ENCODE peak calls at places on chromosomes 1 and 21, in six cellular contexts. O, M, C, V, H and P are unnamed samples.

GRCh38 chr1:192538407-192539311 is 36.9 kb upstream of the RGS1 start:
- DNase-seq in C (peak; percentile 81), O (no peak), M (no peak), H (no peak), V (no peak), P (no peak)

GRCh38 chr21:14583629-14584251 is 37.6 kb upstream of the SAMSN1 start:
- DNase-seq in H (no peak), C (no peak), M (no peak), V (no peak), O (no peak), P (no peak)

GRCh38 chr1:43171312-43171875 is 696 bp downstream of the EBNA1BP2 start:
- DNase-seq in O (no peak), H (peak; percentile 20), M (no peak), V (no peak), C (no peak), P (no peak)

GRCh38 chr1:18557621-18558465 is 72.8 kb upstream of the PAX7 start:
- DNase-seq in O (no peak), M (peak; percentile 72), H (peak; percentile 36), V (peak; percentile 2), C (no peak), P (no peak)

GRCh38 chr1:55275976-55276375 is 60.8 kb upstream of the USP24 start:
- DNase-seq in V (no peak), H (no peak), O (no peak), M (no peak), C (no peak), P (no peak)

GRCh38 chr1:18114726-18115410 is 7.3 kb downstream of the IGSF21 start:
- DNase-seq in O (no peak), C (no peak), V (no peak), M (no peak), H (no peak), P (no peak)

GRCh38 chr1:160144921-160145320 is 6.5 kb upstream of the ATP1A4 start:
- DNase-seq in O (peak; percentile 56), C (no peak), H (no peak), M (no peak), V (no peak), P (no peak)

GRCh38 chr1:200038645-200038986 is 11.1 kb downstream of the NR5A2 start:
- DNase-seq in M (no peak), V (no peak), H (peak; percentile 72), C (no peak), O (no peak), P (no peak)

GRCh38 chr1:114344656-114345055 is 166.3 kb downstream of the TRIM33 start:
- DNase-seq in M (no peak), O (peak; percentile 94), V (no peak), C (no peak), H (no peak), P (no peak)

GRCh38 chr1:118974641-118975040 is 13.5 kb downstream of the TBX15 start:
- DNase-seq in M (no peak), C (no peak), H (no peak), O (no peak), V (no peak), P (no peak)

GRCh38 chr21:23016617-23017016 is 2018.4 kb downstream of the NCAM2 start:
- DNase-seq in O (no peak), V (no peak), H (no peak), M (no peak), C (no peak), P (no peak)

DNA sequence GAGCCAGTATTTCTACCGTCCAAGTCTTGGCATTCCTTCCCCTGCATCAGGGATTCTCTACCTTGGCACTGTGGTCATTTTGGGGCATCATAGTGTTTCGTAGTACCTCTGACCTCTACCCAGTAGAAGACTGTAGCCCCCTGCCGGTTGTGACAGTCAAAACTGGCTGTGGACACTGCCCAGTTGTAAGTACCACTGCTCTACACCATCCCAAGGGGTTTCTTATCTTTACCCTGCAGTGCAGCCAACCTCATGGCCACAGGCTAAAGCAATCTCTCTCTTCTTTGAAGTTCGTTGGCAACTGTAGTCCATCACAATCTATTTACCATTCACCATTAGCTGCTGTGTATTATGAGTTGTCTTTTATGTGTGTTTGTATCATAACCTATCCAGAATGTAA is 29.3 kb upstream of the ERO1B start:
- DNase-seq in H (no peak), M (no peak), O (no peak), V (no peak), C (peak; percentile 39), P (no peak)
- TF ChIP-seq CTCF in H (no peak), M (no peak), O (no peak), V (no peak), C (peak; percentile 14), P (no peak)

GRCh38 chr1:46034601-46035516 is 97.6 kb downstream of the PIK3R3 start:
- DNase-seq in V (no peak), H (no peak), O (no peak), C (no peak), M (no peak), P (no peak)
- TF ChIP-seq CTCF in V (no peak), H (no peak), O (no peak), C (no peak), M (no peak), P (no peak)

DNA sequence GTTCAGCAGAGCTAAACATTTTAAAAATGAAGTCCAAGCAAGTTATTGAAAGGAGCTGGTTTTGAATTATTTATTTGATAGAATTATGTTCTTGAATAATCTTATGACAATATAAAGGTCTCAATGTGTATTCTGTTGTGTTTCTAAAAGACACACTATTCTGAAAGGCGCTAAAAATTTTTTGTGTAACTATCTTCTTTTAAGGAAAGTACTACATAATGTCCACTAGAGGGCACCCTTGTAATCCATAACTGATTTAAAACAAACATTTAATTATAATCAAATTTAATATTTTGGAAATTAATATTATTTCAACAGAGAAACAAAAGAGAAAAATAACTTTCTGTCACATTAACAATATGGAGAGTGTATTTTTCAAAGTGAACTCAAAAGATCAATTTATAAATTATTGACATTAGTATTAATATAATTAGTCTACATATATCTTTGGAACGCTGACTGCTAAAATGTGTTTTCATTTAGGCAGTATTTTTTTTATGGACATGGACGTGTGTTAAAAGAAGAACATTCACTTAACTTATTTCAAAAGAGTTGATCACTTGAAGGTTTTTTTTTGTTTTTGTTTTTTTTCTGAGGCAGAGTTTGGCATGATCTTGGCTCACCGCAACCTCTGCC is 248.4 kb downstream of the DENND1B start:
- DNase-seq in M (no peak), O (peak; percentile 2), V (no peak), H (no peak), C (peak; percentile 23), P (no peak)
- TF ChIP-seq CTCF in M (peak; percentile 65), O (peak; percentile 96), V (peak; percentile 42), H (peak; percentile 75), C (peak; percentile 34), P (peak; percentile 96)

GRCh38 chr1:53130878-53131589 is 11.4 kb downstream of the SLC1A7 start:
- DNase-seq in C (no peak), H (no peak), V (no peak), M (no peak), O (no peak), P (no peak)
- TF ChIP-seq CTCF in C (no peak), H (no peak), V (no peak), M (no peak), O (no peak), P (no peak)

DNA sequence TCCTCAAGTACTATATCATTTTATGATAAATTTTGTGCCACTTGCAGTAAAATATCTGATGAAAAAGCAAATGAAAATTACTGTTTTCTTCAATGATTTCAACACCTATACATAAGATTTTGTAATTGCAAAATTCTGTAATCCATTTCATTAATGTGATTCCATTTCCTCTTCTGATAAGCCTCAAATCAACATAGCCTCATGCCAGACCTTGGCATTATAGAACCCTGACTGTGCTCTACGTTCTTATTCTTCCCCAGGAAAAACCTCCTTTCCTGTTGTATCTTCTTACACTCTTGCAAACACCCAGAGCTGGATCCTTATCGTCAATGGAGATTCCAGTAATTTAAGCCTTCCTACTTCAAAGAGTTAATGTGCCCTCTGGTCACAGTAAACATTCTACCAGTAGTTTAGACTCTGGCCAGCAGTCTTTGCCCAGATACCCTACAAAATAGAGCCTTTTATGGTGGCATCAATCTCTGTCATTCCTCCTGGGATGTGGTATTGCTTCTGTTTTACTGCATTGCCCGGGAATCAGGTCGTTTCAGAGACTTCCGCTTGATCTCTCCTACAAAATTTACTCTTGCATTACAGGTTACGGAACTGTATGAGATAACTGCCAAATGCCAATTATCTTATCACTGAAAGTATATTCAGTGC is 48.5 kb upstream of the CHRM3 start:
- DNase-seq in M (no peak), V (no peak), C (no peak), O (no peak), H (peak; percentile 64), P (no peak)
- TF ChIP-seq CTCF in M (no peak), V (no peak), C (no peak), O (no peak), H (no peak), P (no peak)